ENCODE peak calls at places on chromosome 18, in six cellular contexts. V is Karpas-422, I is fibroblast of lung, K is neuronal stem cell, C is NT2/D1, A is astrocyte of the spinal cord. R is an unnamed sample.
A peak's percentile ranks its signal among the peaks of the same experiment; 100 is the strongest.

GRCh38 chr18:3541549-3542386 is 91.8 kb downstream of the TGIF1 start:
- DNase-seq in V (no peak), I (no peak), K (no peak), C (no peak), A (no peak), R (no peak)

GRCh38 chr18:41326311-41326710 is 628.7 kb upstream of the PIK3C3 start:
- DNase-seq in V (no peak), I (peak; percentile 69), K (no peak), C (no peak), A (peak; percentile 93), R (peak; percentile 45)

GRCh38 chr18:48003426-48004349 is 73.2 kb upstream of the SMAD2 start:
- DNase-seq in V (no peak), I (peak; percentile 30), K (no peak), C (no peak), A (peak; percentile 66), R (peak; percentile 6)

GRCh38 chr18:76822510-76823165 is at the start of gene ZNF236:
- DNase-seq in V (peak; percentile 95), I (peak; percentile 85), K (peak; percentile 77), C (peak; percentile 48), A (peak; percentile 77), R (peak; percentile 80)

GRCh38 chr18:24014062-24014985 is at the start of gene TTC39C:
- DNase-seq in V (peak; percentile 65), I (peak; percentile 66), K (peak; percentile 50), C (no peak), A (peak; percentile 68), R (peak; percentile 74)

GRCh38 chr18:51803029-51803428 is 537.0 kb upstream of the DCC start:
- DNase-seq in V (no peak), I (no peak), K (no peak), C (no peak), A (no peak), R (no peak)

GRCh38 chr18:63138469-63139340 is 180.9 kb downstream of the BCL2 start:
- DNase-seq in V (peak; percentile 93), I (no peak), K (peak; percentile 29), C (peak; percentile 55), A (no peak), R (no peak)

GRCh38 chr18:6843308-6843707 is 113.8 kb downstream of the ARHGAP28 start:
- DNase-seq in V (no peak), I (no peak), K (no peak), C (no peak), A (no peak), R (no peak)

GRCh38 chr18:53567935-53568574 is 656.4 kb downstream of the MBD2 start:
- DNase-seq in V (peak; percentile 67), I (peak; percentile 30), K (peak; percentile 26), C (peak; percentile 32), A (peak; percentile 32), R (peak; percentile 38)

GRCh38 chr18:42480521-42480920 is 525.5 kb downstream of the PIK3C3 start:
- DNase-seq in V (no peak), I (no peak), K (no peak), C (no peak), A (no peak), R (no peak)

GRCh38 chr18:44723973-44724778 is 43.5 kb downstream of the SETBP1 start:
- DNase-seq in V (no peak), I (no peak), K (no peak), C (no peak), A (no peak), R (no peak)

GRCh38 chr18:45627204-45627526 is 11.9 kb downstream of the SLC14A2 start:
- DNase-seq in V (no peak), I (no peak), K (peak; percentile 6), C (no peak), A (no peak), R (no peak)

GRCh38 chr18:77702686-77703085 is 453.0 kb downstream of the GALR1 start:
- DNase-seq in V (peak; percentile 73), I (peak; percentile 5), K (peak; percentile 31), C (peak; percentile 23), A (peak; percentile 16), R (no peak)

GRCh38 chr18:44229693-44230108 is 451.0 kb upstream of the SETBP1 start:
- DNase-seq in V (no peak), I (peak; percentile 73), K (no peak), C (no peak), A (peak; percentile 72), R (peak; percentile 3)

GRCh38 chr18:63518178-63519012 is 23.8 kb upstream of the SERPINB12 start:
- DNase-seq in V (peak; percentile 94), I (peak; percentile 82), K (peak; percentile 84), C (peak; percentile 57), A (peak; percentile 76), R (peak; percentile 77)

GRCh38 chr18:51082571-51083264 is 52.7 kb downstream of the SMAD4 start:
- DNase-seq in V (no peak), I (no peak), K (no peak), C (no peak), A (peak; percentile 48), R (no peak)

GRCh38 chr18:21672868-21673267 is 31.7 kb downstream of the ABHD3 start:
- DNase-seq in V (no peak), I (peak; percentile 18), K (no peak), C (no peak), A (peak; percentile 29), R (no peak)

GRCh38 chr18:62037989-62038778 is 145.4 kb upstream of the RNF152 start:
- DNase-seq in V (no peak), I (peak; percentile 39), K (no peak), C (no peak), A (peak; percentile 20), R (peak; percentile 40)

GRCh38 chr18:9894454-9895068 is 8.8 kb downstream of the TXNDC2 start:
- DNase-seq in V (no peak), I (no peak), K (no peak), C (no peak), A (no peak), R (no peak)

GRCh38 chr18:41871229-41872000 is 83.6 kb upstream of the PIK3C3 start:
- DNase-seq in V (no peak), I (no peak), K (no peak), C (no peak), A (no peak), R (no peak)

GRCh38 chr18:23627325-23627724 is 35.4 kb downstream of the ANKRD29 start:
- DNase-seq in V (no peak), I (peak; percentile 91), K (no peak), C (no peak), A (peak; percentile 88), R (peak; percentile 70)

GRCh38 chr18:49400398-49401072 is 59.9 kb downstream of the DYM start:
- DNase-seq in V (no peak), I (peak; percentile 33), K (no peak), C (no peak), A (peak; percentile 9), R (peak; percentile 11)

GRCh38 chr18:53796042-53796729 is 428.3 kb downstream of the MBD2 start:
- DNase-seq in V (no peak), I (peak; percentile 79), K (no peak), C (no peak), A (peak; percentile 89), R (peak; percentile 61)

GRCh38 chr18:25962919-25963318 is 127.5 kb downstream of the SS18 start:
- DNase-seq in V (no peak), I (no peak), K (no peak), C (no peak), A (no peak), R (no peak)

GRCh38 chr18:35861367-35862114 is 110.9 kb upstream of the RMP24 start:
- DNase-seq in V (peak; percentile 78), I (no peak), K (no peak), C (no peak), A (peak; percentile 8), R (no peak)

GRCh38 chr18:13612111-13612997 is 114.0 kb downstream of the FAM210A start:
- DNase-seq in V (peak; percentile 97), I (no peak), K (no peak), C (no peak), A (no peak), R (no peak)

GRCh38 chr18:13611058-13611615 is 115.2 kb downstream of the FAM210A start:
- DNase-seq in V (peak; percentile 93), I (peak; percentile 23), K (peak; percentile 24), C (peak; percentile 22), A (peak; percentile 61), R (no peak)

GRCh38 chr18:13611616-13612110 is 114.7 kb downstream of the FAM210A start:
- DNase-seq in V (no peak), I (peak; percentile 42), K (peak; percentile 17), C (no peak), A (peak; percentile 45), R (peak; percentile 1)

GRCh38 chr18:13608791-13609552 is 117.4 kb downstream of the FAM210A start:
- DNase-seq in V (peak; percentile 84), I (no peak), K (no peak), C (no peak), A (no peak), R (no peak)

DNA sequence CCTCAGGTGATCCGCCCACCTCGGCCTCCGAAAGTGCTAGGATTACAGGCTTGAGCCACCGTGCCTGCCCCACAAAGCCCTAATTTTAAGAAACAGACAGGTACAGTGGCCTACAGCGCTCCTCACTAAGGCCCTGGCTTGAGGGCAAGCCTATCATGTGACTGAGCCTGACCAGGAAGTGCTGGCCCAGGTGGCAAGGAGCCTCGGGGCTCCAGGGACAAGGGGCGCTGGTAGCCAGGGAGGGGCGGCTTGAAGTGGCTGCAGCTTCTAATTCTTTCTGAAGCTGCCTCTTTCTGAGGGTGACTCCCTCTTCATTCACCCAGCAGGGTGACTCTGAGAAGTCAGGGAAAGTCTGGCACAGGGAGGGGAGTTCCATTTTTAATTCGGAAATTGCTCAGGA is 115.8 kb downstream of the FAM210A start:
- DNase-seq in V (peak; percentile 77), I (no peak), K (no peak), C (no peak), A (no peak), R (no peak)
- H3K4me3 ChIP-seq in V (peak overlapping the region; percentile 79), I (peak overlapping the region; percentile 51), K (no peak overlapping the region), C (no peak overlapping the region), A (no peak overlapping the region), R (peak overlapping the region; percentile 74)

GRCh38 chr18:32770181-32770650 is 2.6 kb downstream of the KLHL14 start:
- DNase-seq in V (peak; percentile 64), I (no peak), K (no peak), C (no peak), A (no peak), R (peak; percentile 42)

GRCh38 chr18:32770651-32771168 is 2.1 kb downstream of the KLHL14 start:
- DNase-seq in V (peak; percentile 61), I (no peak), K (no peak), C (no peak), A (no peak), R (no peak)

GRCh38 chr18:32771169-32771751 is 1.6 kb downstream of the KLHL14 start:
- DNase-seq in V (peak; percentile 75), I (no peak), K (no peak), C (no peak), A (no peak), R (peak; percentile 41)

GRCh38 chr18:32768646-32769206 is 4.1 kb downstream of the KLHL14 start:
- DNase-seq in V (peak; percentile 55), I (no peak), K (no peak), C (no peak), A (no peak), R (peak; percentile 29)

GRCh38 chr18:32769242-32770180 is 3.3 kb downstream of the KLHL14 start:
- DNase-seq in V (peak; percentile 71), I (no peak), K (no peak), C (no peak), A (no peak), R (peak; percentile 33)
- H3K4me3 ChIP-seq in V (peak overlapping the region; percentile 81), I (no peak overlapping the region), K (peak overlapping the region; percentile 64), C (peak overlapping the region; percentile 58), A (peak overlapping the region; percentile 5), R (no peak overlapping the region)

GRCh38 chr18:74803117-74803516 is 205.4 kb downstream of the ZNF407 start:
- DNase-seq in V (no peak), I (no peak), K (no peak), C (no peak), A (no peak), R (no peak)
- H3K4me3 ChIP-seq in V (no peak overlapping the region), I (no peak overlapping the region), K (no peak overlapping the region), C (no peak overlapping the region), A (no peak overlapping the region), R (no peak overlapping the region)

GRCh38 chr18:55421612-55422381 is 166.2 kb downstream of the TCF4 start:
- DNase-seq in V (peak; percentile 54), I (peak; percentile 74), K (no peak), C (no peak), A (peak; percentile 55), R (peak; percentile 17)
- H3K4me3 ChIP-seq in V (peak overlapping the region; percentile 30), I (peak overlapping the region; percentile 54), K (no peak overlapping the region), C (no peak overlapping the region), A (peak overlapping the region; percentile 36), R (no peak overlapping the region)

R was measured in mesenchymal stem cell.